ENCODE peak calls at places on chromosomes 2 and 18, in eight cellular contexts. One of them, this sample, is unnamed.
A peak's percentile ranks its signal among the peaks of the same experiment; 100 is the strongest.

GRCh38 chr2:120851116-120851773 is 115.6 kb downstream of the GLI2 start:
- DNase-seq in glutamatergic neuron: no peak
- DNase-seq in occipital lobe: no peak
- DNase-seq in cardiac fibroblast: no peak
- DNase-seq in right atrium auricular region: no peak
- DNase-seq in activated T-cell treated with anti-CD3 and anti-CD28 coated beads for 1 hour: no peak
- DNase-seq in NCI-H69: no peak
- DNase-seq in AG08395: no peak
- DNase-seq in this sample: no peak

GRCh38 chr2:237591379-237591881 is 896 bp upstream of the RAB17 start:
- DNase-seq in right atrium auricular region: no peak
- DNase-seq in cardiac fibroblast: no peak
- DNase-seq in AG08395: no peak
- DNase-seq in glutamatergic neuron: no peak
- DNase-seq in NCI-H69: no peak
- DNase-seq in occipital lobe: no peak
- DNase-seq in activated T-cell treated with anti-CD3 and anti-CD28 coated beads for 1 hour: no peak
- DNase-seq in this sample: no peak

GRCh38 chr18:3451989-3452749 is 2.2 kb downstream of the TGIF1 start:
- DNase-seq in right atrium auricular region: no peak
- DNase-seq in activated T-cell treated with anti-CD3 and anti-CD28 coated beads for 1 hour: peak; percentile 18
- DNase-seq in cardiac fibroblast: peak; percentile 74
- DNase-seq in glutamatergic neuron: peak; percentile 43
- DNase-seq in AG08395: peak; percentile 9
- DNase-seq in occipital lobe: no peak
- DNase-seq in NCI-H69: peak; percentile 68
- DNase-seq in this sample: peak; percentile 78

GRCh38 chr2:132811148-132811915 is 141.3 kb upstream of the LYPD1 start:
- DNase-seq in AG08395: no peak
- DNase-seq in right atrium auricular region: no peak
- DNase-seq in occipital lobe: no peak
- DNase-seq in NCI-H69: no peak
- DNase-seq in glutamatergic neuron: no peak
- DNase-seq in activated T-cell treated with anti-CD3 and anti-CD28 coated beads for 1 hour: no peak
- DNase-seq in cardiac fibroblast: no peak
- DNase-seq in this sample: no peak

GRCh38 chr2:197236816-197237215 is 73.8 kb downstream of the ANKRD44 start:
- DNase-seq in glutamatergic neuron: no peak
- DNase-seq in cardiac fibroblast: no peak
- DNase-seq in occipital lobe: no peak
- DNase-seq in NCI-H69: no peak
- DNase-seq in AG08395: no peak
- DNase-seq in right atrium auricular region: no peak
- DNase-seq in activated T-cell treated with anti-CD3 and anti-CD28 coated beads for 1 hour: no peak
- DNase-seq in this sample: no peak

GRCh38 chr2:99636432-99637034 is 146.7 kb upstream of the REV1 start:
- DNase-seq in glutamatergic neuron: peak; percentile 48
- DNase-seq in cardiac fibroblast: no peak
- DNase-seq in right atrium auricular region: peak; percentile 83
- DNase-seq in NCI-H69: peak; percentile 71
- DNase-seq in occipital lobe: peak; percentile 11
- DNase-seq in AG08395: peak; percentile 63
- DNase-seq in activated T-cell treated with anti-CD3 and anti-CD28 coated beads for 1 hour: no peak
- DNase-seq in this sample: no peak

GRCh38 chr18:50805732-50806131 is 14.1 kb downstream of the MRO start:
- DNase-seq in right atrium auricular region: no peak
- DNase-seq in activated T-cell treated with anti-CD3 and anti-CD28 coated beads for 1 hour: no peak
- DNase-seq in cardiac fibroblast: peak; percentile 31
- DNase-seq in NCI-H69: no peak
- DNase-seq in AG08395: no peak
- DNase-seq in glutamatergic neuron: no peak
- DNase-seq in occipital lobe: no peak
- DNase-seq in this sample: no peak

GRCh38 chr2:11633923-11634478 is 36.0 kb downstream of the NTSR2 start:
- DNase-seq in occipital lobe: no peak
- DNase-seq in cardiac fibroblast: no peak
- DNase-seq in AG08395: no peak
- DNase-seq in glutamatergic neuron: no peak
- DNase-seq in right atrium auricular region: no peak
- DNase-seq in NCI-H69: no peak
- DNase-seq in activated T-cell treated with anti-CD3 and anti-CD28 coated beads for 1 hour: no peak
- DNase-seq in this sample: no peak

GRCh38 chr2:219171231-219171651 is 1.4 kb upstream of the SLC23A3 start:
- DNase-seq in activated T-cell treated with anti-CD3 and anti-CD28 coated beads for 1 hour: peak; percentile 16
- DNase-seq in glutamatergic neuron: no peak
- DNase-seq in occipital lobe: no peak
- DNase-seq in NCI-H69: peak; percentile 35
- DNase-seq in right atrium auricular region: peak; percentile 83
- DNase-seq in AG08395: peak; percentile 89
- DNase-seq in cardiac fibroblast: peak; percentile 85
- DNase-seq in this sample: peak; percentile 79

GRCh38 chr18:68219867-68220266 is 495.0 kb downstream of the TMX3 start:
- DNase-seq in right atrium auricular region: no peak
- DNase-seq in glutamatergic neuron: no peak
- DNase-seq in AG08395: peak; percentile 27
- DNase-seq in NCI-H69: no peak
- DNase-seq in occipital lobe: no peak
- DNase-seq in cardiac fibroblast: no peak
- DNase-seq in activated T-cell treated with anti-CD3 and anti-CD28 coated beads for 1 hour: no peak
- DNase-seq in this sample: no peak